ENCODE peak calls at places on chromosome 22, in five cellular contexts. X, M, L, I and T are unnamed samples.

GRCh38 chr22:19577422-19577966 is 53.3 kb upstream of the CLDN5 start:
- DNase-seq in M (no peak), X (peak), I (no peak), L (no peak), T (peak)

GRCh38 chr22:45202333-45203149 is 38.2 kb downstream of the KIAA0930 start:
- DNase-seq in I (no peak), X (no peak), M (no peak), L (no peak), T (no peak)

GRCh38 chr22:39242809-39243442 is 1.9 kb downstream of the PDGFB start:
- DNase-seq in M (no peak), X (no peak), L (no peak), I (no peak), T (peak)

GRCh38 chr22:19062139-19062789 is 59.9 kb downstream of the DGCR2 start:
- DNase-seq in M (no peak), I (no peak), L (no peak), X (no peak), T (no peak)

GRCh38 chr22:38623357-38623756 is 32.8 kb downstream of the FAM227A start:
- DNase-seq in L (no peak), I (no peak), X (peak), M (no peak), T (no peak)

GRCh38 chr22:49305966-49306631 is 521.6 kb downstream of the BRD1 start:
- DNase-seq in M (no peak), X (no peak), L (no peak), I (no peak), T (no peak)

GRCh38 chr22:41256898-41257260 is 16.1 kb upstream of the CHADL start:
- DNase-seq in M (no peak), L (no peak), I (no peak), X (no peak), T (peak)

GRCh38 chr22:35315141-35315854 is 15.6 kb downstream of the TOM1 start:
- DNase-seq in L (no peak), X (no peak), M (no peak), I (no peak), T (no peak)

GRCh38 chr22:50308597-50308935 is 1.1 kb upstream of the PLXNB2 start:
- DNase-seq in X (peak), M (no peak), L (peak), I (no peak), T (no peak)

GRCh38 chr22:36433318-36434231 is 45.8 kb upstream of the MYH9 start:
- DNase-seq in I (no peak), L (no peak), M (no peak), X (no peak), T (peak)

GRCh38 chr22:36431977-36432376 is 44.2 kb upstream of the MYH9 start:
- DNase-seq in X (no peak), I (no peak), L (no peak), M (no peak), T (no peak)

GRCh38 chr22:36439481-36440271 is 41.8 kb downstream of the TXN2 start:
- DNase-seq in X (peak), I (no peak), L (peak), M (no peak), T (no peak)

GRCh38 chr22:36432592-36433317 is 45.0 kb upstream of the MYH9 start:
- DNase-seq in L (no peak), X (no peak), M (no peak), I (no peak), T (peak)

GRCh38 chr22:36435516-36436415 is 45.7 kb downstream of the TXN2 start:
- DNase-seq in L (no peak), M (peak), X (no peak), I (no peak), T (peak)
- TF ChIP-seq CTCF in L (no peak), M (no peak), X (no peak), I (no peak), T (no peak)

DNA sequence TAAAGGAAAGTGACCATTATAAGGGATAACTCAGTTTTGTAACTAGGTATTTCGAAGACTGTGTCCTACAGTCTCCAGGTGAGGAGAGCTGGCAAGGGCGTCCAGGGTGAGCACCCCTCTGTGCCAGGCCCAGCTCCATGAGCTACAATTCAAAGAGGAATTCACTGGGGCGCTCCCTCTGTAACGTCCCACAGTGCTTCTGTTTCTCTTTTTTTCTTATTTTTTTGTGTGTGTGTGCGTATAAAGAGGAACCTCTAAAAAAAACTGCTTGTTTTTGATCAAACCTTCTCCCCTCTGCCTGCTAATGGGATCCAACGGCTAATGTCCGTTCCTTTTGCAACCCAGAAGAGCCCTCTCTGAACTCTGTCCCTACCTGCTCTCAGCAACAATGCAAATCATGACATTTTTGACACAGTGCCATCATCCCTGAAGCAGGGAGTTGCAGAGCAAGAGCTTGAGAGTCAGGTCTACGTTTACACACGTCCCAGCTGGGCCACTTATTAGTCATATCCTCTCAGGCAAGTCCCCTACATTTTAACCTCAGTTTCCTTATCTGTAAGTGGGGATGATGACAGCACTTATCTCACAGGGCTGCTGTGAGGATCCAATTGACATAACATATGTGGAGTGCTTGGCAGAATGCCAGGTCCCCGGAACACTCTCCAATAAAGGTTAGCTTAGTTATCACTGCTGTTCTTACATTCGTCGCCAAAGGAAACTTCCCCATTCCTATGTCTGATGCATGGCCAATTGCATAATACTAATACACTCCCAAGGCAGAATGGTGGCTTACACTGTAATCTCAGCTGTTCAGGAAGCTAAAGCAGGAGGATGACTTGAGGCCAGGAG is 16.9 kb downstream of the ASCC2 start:
- DNase-seq in I (peak), L (peak), X (peak), M (peak), T (no peak)
- TF ChIP-seq REST in I (no peak), L (no peak), X (no peak), M (no peak), T (no peak)

GRCh38 chr22:36528795-36529718 is at the start of gene EIF3D:
- DNase-seq in L (peak), X (peak), I (peak), M (peak), T (peak)
- TF ChIP-seq CTCF in L (no peak), X (no peak), I (no peak), M (no peak), T (no peak)

DNA sequence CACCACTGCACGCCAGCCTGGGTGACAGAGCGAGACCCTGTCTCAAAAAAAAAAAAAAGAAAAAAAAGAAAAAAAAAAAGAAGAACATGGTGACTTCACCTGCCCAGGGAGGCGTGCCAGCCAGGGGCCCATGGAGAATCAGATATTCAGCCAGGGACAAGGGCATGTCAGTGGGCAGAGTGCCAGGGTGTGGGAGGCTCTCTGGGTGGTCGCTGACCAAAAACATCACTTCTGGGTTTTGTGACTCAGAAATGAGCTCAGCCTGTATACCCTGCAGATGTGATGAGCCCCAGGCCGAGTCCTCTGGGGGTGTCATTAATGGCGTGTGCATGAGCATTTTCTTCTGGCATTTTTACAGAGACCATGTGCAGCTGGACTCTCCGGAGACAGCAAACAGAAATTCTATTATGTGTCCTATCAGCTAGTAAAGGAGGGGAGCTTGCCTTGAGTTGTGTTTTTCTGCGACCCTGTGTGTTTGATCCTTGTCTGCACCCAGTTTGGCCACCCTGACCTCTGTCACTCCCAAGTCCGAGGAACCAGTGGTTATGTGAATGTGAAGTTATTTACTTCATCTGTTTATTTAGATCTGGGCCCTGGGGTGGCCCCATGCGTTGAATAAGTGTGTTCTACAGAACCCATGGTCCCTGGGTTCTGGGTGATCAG is 53.6 kb downstream of the BCR start:
- DNase-seq in I (no peak), M (no peak), L (no peak), X (peak), T (no peak)
- TF ChIP-seq REST in I (no peak), M (no peak), L (no peak), X (no peak), T (no peak)

GRCh38 chr22:25853902-25854301 is 111.9 kb downstream of the MYO18B start:
- DNase-seq in X (peak), I (peak), L (peak), M (no peak), T (peak)
- TF ChIP-seq CTCF in X (peak), I (no peak), L (no peak), M (peak), T (peak)

GRCh38 chr22:47009304-47010101 is 247.1 kb downstream of the TBC1D22A start:
- DNase-seq in I (no peak), L (no peak), X (no peak), M (no peak), T (no peak)
- TF ChIP-seq REST in I (no peak), L (no peak), X (no peak), M (no peak), T (no peak)

DNA sequence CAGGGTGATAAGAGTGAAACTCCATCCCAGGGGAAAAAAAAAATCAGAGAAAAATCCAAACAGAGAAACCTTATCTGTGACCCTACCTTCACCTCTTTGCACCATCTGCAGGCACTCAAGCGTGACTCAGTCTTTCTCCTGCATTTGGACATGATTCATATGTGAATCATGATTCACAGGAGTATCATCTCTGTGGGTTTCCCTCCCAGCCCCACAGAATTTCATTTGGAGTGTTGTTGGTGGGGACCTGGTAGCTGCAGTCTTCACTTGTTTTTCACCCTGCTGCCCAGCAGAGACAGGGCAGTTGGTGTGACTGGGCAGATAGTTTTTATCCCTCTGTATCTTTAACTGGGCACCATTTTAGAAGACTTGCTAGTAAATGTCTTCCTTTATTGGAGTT is 75.7 kb downstream of the DEPDC5 start:
- DNase-seq in M (peak), I (peak), X (peak), L (peak), T (no peak)
- TF ChIP-seq CTCF in M (no peak), I (no peak), X (no peak), L (no peak), T (no peak)